ENCODE peak calls at places on chromosome 13, in five cellular contexts. F, T, X, S and A are unnamed samples.
A peak's percentile ranks its signal among the peaks of the same experiment; 100 is the strongest.

GRCh38 chr13:20441879-20442278 is 83.8 kb downstream of the CRYL1 start:
- DNase-seq in F (no peak), T (peak; percentile 62), X (no peak), S (no peak), A (peak; percentile 8)

GRCh38 chr13:109610517-109610916 is 175.9 kb downstream of the IRS2 start:
- DNase-seq in F (peak; percentile 59), T (peak; percentile 3), X (peak; percentile 12), S (no peak), A (no peak)

GRCh38 chr13:38803566-38803965 is 116.7 kb downstream of the FREM2 start:
- DNase-seq in F (no peak), T (no peak), X (no peak), S (no peak), A (no peak)

GRCh38 chr13:110107568-110108347 is 199.2 kb downstream of the COL4A1 start:
- DNase-seq in F (peak; percentile 76), T (no peak), X (no peak), S (no peak), A (no peak)

GRCh38 chr13:79379274-79379673 is 26.8 kb downstream of the RBM26 start:
- DNase-seq in F (no peak), T (no peak), X (no peak), S (no peak), A (no peak)

GRCh38 chr13:94706101-94706853 is 6.1 kb downstream of the SOX21 start:
- DNase-seq in F (no peak), T (no peak), X (no peak), S (no peak), A (no peak)

GRCh38 chr13:75934889-75935288 is 298.8 kb downstream of the LMO7 start:
- DNase-seq in F (no peak), T (no peak), X (no peak), S (no peak), A (no peak)

GRCh38 chr13:42270160-42270856 is 1.6 kb upstream of the AKAP11 start:
- DNase-seq in F (no peak), T (no peak), X (no peak), S (no peak), A (no peak)

GRCh38 chr13:19888799-19889198 is 25.4 kb upstream of the ZMYM5 start:
- DNase-seq in F (no peak), T (no peak), X (no peak), S (no peak), A (no peak)

GRCh38 chr13:21338651-21339278 is 120.3 kb downstream of the ZDHHC20 start:
- DNase-seq in F (no peak), T (no peak), X (no peak), S (no peak), A (peak; percentile 30)

GRCh38 chr13:29573190-29573589 is 22.3 kb downstream of the SLC7A1 start:
- DNase-seq in F (no peak), T (no peak), X (no peak), S (no peak), A (no peak)

GRCh38 chr13:29704648-29705047 is 109.2 kb upstream of the SLC7A1 start:
- DNase-seq in F (no peak), T (no peak), X (no peak), S (no peak), A (no peak)

GRCh38 chr13:85806553-85807175 is 7.4 kb upstream of the SLITRK6 start:
- DNase-seq in F (no peak), T (peak; percentile 28), X (no peak), S (peak; percentile 41), A (peak; percentile 27)

GRCh38 chr13:27004866-27005265 is 166.7 kb downstream of the USP12 start:
- DNase-seq in F (no peak), T (no peak), X (no peak), S (no peak), A (no peak)

GRCh38 chr13:79782541-79783216 is 301.7 kb downstream of the NDFIP2 start:
- DNase-seq in F (peak; percentile 66), T (no peak), X (no peak), S (peak; percentile 14), A (peak; percentile 51)

GRCh38 chr13:111654531-111654930 is 334.1 kb downstream of the TEX29 start:
- DNase-seq in F (peak; percentile 22), T (no peak), X (no peak), S (no peak), A (no peak)
- TF ChIP-seq ZNF274 in F (no peak), T (no peak), X (no peak), S (no peak), A (no peak)

GRCh38 chr13:101289764-101290163 is 126.5 kb downstream of the NALCN start:
- DNase-seq in F (peak; percentile 67), T (no peak), X (no peak), S (no peak), A (peak; percentile 38)

DNA sequence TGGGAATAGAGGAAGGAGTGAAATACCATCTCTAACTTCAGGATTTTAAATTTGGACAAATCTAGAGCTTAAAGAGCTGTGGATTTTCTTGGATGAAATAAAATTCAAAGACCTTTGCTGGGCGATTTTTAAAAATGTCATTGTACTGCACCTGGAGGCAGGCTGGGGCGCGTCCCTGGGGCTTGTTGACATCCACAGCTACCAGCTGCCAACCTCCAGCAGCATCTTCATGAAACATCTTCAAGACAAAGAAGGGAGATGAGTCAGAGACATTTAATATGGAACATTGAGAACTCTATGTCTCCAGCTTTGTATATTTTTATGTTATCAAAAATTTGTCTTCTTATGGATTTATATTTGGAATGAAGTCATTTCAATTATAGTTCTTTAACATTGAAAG is 132.5 kb downstream of the NALCN start:
- DNase-seq in F (no peak), T (no peak), X (no peak), S (no peak), A (no peak)
- H3K9me3 ChIP-seq in F (no peaks in the 10 kb centered on the region), T (peaks cover under 1% of the 10 kb centered on the region), X (no peaks in the 10 kb centered on the region), S (no peaks in the 10 kb centered on the region), A (no peaks in the 10 kb centered on the region)

GRCh38 chr13:97121894-97122293 is 100.2 kb upstream of the MBNL2 start:
- DNase-seq in F (no peak), T (no peak), X (no peak), S (no peak), A (no peak)
- TF ChIP-seq ZNF274 in F (no peak), T (no peak), X (no peak), S (no peak), A (no peak)

DNA sequence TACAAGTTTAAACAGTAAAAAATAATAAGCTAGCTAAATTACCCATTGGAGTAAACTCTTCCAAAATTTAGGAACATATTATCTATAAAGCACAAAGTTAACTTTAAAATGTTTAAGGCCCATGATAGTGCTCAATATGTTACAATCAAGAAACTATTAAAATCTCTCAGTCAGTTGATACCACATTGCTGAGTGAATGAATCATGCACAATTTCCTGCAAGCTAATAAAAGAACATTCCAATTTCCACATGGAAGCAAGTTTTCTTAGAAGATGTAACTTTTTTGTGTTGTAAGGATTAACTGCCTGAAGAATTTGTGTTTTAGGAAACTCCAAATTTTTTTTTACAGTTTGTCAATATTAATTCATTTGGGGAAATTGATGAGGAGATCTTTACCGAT is 666.6 kb downstream of the SLITRK1 start:
- DNase-seq in F (no peak), T (no peak), X (no peak), S (no peak), A (no peak)
- H3K9me3 ChIP-seq in F (no peaks in the 10 kb centered on the region), T (no peaks in the 10 kb centered on the region), X (no peaks in the 10 kb centered on the region), S (peaks cover 60% of the 10 kb centered on the region), A (no peaks in the 10 kb centered on the region)

DNA sequence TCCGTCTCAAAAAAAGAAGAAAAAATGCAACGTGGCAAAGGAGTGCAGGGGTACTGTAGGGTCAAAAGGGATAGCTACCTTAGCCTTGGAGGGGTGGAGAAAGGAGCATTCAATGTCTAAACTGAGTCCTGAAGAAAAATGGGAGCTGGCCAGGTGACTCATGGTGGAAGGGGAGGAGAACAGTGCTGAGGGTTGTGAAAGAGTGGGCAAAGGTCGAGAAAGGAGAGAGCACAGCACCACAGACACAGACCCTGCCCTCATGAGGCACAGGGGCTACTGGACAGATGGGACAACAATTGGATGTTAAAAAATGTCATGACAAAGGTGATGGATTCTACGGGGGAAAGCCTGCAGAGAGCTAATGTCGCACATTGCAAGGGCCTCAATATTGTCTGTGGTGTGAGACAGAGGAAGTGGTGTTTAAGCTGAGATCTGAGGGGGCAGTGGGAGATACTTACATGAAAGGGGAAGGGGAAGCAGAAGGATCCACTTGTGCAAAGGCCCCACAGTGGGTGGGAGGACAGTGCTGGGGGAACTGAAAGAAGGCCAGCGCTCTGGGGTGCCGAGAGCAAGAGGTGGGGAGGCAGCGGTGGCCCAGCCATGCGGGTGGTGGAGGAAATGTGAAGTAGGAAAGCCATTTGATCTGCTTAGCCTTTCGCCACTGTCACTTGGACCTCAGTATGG is 42.9 kb upstream of the URAD start:
- DNase-seq in F (no peak), T (no peak), X (no peak), S (no peak), A (no peak)
- TF ChIP-seq ZNF274 in F (no peak), T (no peak), X (no peak), S (no peak), A (no peak)

GRCh38 chr13:64480648-64481047 is 2749.5 kb downstream of the PCDH9 start:
- DNase-seq in F (no peak), T (no peak), X (no peak), S (no peak), A (no peak)
- H3K9me3 ChIP-seq in F (no peaks in the 10 kb centered on the region), T (no peaks in the 10 kb centered on the region), X (no peaks in the 10 kb centered on the region), S (no peaks in the 10 kb centered on the region), A (no peaks in the 10 kb centered on the region)

DNA sequence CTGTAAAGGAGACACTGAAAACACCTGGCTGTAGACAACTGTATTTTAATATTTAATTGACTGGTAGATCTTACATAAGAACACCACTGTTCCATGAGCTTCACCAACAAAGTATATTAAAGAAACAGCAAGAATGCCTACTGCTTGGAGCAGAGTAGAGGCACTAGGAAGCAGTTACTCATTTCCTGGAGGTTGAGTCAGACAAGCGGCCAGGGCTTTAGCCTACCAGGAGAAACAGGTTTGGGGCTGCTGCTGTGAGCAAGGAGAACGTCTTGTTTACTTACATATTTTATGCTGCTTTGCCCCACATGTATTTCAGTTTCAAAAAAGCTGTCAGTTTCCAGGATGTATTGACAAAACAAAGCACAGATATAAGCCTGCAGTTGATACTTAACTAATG is 33.4 kb downstream of the ALG5 start:
- DNase-seq in F (no peak), T (peak; percentile 15), X (no peak), S (no peak), A (no peak)
- TF ChIP-seq ZNF274 in F (no peak), T (no peak), X (no peak), S (no peak), A (no peak)